ENCODE peak calls at places on chromosomes 2 and 18, in seven cellular contexts. L, D, E, V, Z, M and W are unnamed samples.

GRCh38 chr2:120225549-120226065 is 2.4 kb upstream of the TMEM185B start:
- DNase-seq in L (no peak), D (no peak), E (no peak), V (no peak), Z (no peak), M (no peak), W (no peak)

GRCh38 chr2:7722212-7722910 is 805.1 kb downstream of the RNF144A start:
- DNase-seq in L (no peak), D (no peak), E (no peak), V (no peak), Z (no peak), M (no peak), W (no peak)

GRCh38 chr18:629303-630150 is 27.9 kb upstream of the TYMS start:
- DNase-seq in L (no peak), D (no peak), E (no peak), V (no peak), Z (no peak), M (no peak), W (no peak)

GRCh38 chr2:188974184-188974583 is at the start of gene COL3A1:
- DNase-seq in L (no peak), D (no peak), E (no peak), V (no peak), Z (peak), M (no peak), W (no peak)

GRCh38 chr2:35973132-35973736 is 382.3 kb upstream of the CRIM1 start:
- DNase-seq in L (peak), D (peak), E (no peak), V (no peak), Z (peak), M (no peak), W (peak)

GRCh38 chr2:69309336-69310048 is 77.5 kb downstream of the GFPT1 start:
- DNase-seq in L (no peak), D (no peak), E (no peak), V (no peak), Z (peak), M (no peak), W (no peak)

GRCh38 chr2:48427552-48427951 is 102.4 kb upstream of the STON1 start:
- DNase-seq in L (no peak), D (no peak), E (no peak), V (no peak), Z (no peak), M (no peak), W (no peak)

GRCh38 chr2:240873805-240874714 is 5.4 kb downstream of the AGXT start:
- DNase-seq in L (no peak), D (no peak), E (no peak), V (no peak), Z (no peak), M (no peak), W (no peak)

GRCh38 chr2:240205348-240205747 is 64.9 kb upstream of the OTOS start:
- DNase-seq in L (no peak), D (no peak), E (peak), V (no peak), Z (peak), M (no peak), W (no peak)

GRCh38 chr18:47413327-47413726 is 161.9 kb upstream of the SKOR2 start:
- DNase-seq in L (no peak), D (no peak), E (no peak), V (no peak), Z (no peak), M (no peak), W (no peak)

GRCh38 chr18:50806208-50806616 is 13.6 kb downstream of the MRO start:
- DNase-seq in L (no peak), D (peak), E (no peak), V (no peak), Z (peak), M (no peak), W (no peak)